ENCODE peak calls at places on chromosomes 11 and 22, in seven cellular contexts. B is NCI-H460; J is fibroblast of lung; H is NCI-H1436 treated with DMSO at 0.1 percent for 48 hours; E is stimulated activated CD4-positive, alpha-beta T cell treated with anti-CD3 and anti-CD28 coated beads, Interleukin-4, amount 100 ng/mL, for 48 hours; O is activated naive CD4-positive, alpha-beta T cell; N is prostate gland. Y is an unnamed sample.

GRCh38 chr11:60862171-60862570 is 5.2 kb upstream of the ZP1 start:
- DNase-seq in B (no peak), J (no peak), H (no peak), E (no peak), O (no peak), N (no peak), Y (no peak)

GRCh38 chr11:67501854-67502253 is 3.3 kb downstream of the PITPNM1 start:
- DNase-seq in B (no peak), J (no peak), H (no peak), E (no peak), O (no peak), N (no peak), Y (no peak)

GRCh38 chr11:44840085-44840478 is 110.6 kb downstream of the TP53I11 start:
- DNase-seq in B (no peak), J (no peak), H (no peak), E (no peak), O (no peak), N (no peak), Y (no peak)

GRCh38 chr11:104148696-104149095 is 15.3 kb downstream of the PDGFD start:
- DNase-seq in B (no peak), J (no peak), H (no peak), E (no peak), O (no peak), N (no peak), Y (no peak)

GRCh38 chr11:65431452-65432132 is 9.0 kb downstream of the NEAT1 start:
- DNase-seq in B (no peak), J (peak; percentile 43), H (no peak), E (no peak), O (no peak), N (no peak), Y (no peak)

GRCh38 chr11:119157088-119157487 is 8.2 kb downstream of the ABCG4 start:
- DNase-seq in B (no peak), J (no peak), H (no peak), E (no peak), O (no peak), N (no peak), Y (no peak)

GRCh38 chr11:63478896-63479295 is 12.1 kb downstream of the PLAAT5 start:
- DNase-seq in B (peak; percentile 55), J (peak; percentile 66), H (peak; percentile 31), E (peak; percentile 14), O (peak; percentile 11), N (peak; percentile 50), Y (no peak)

GRCh38 chr11:113274708-113275582 is 39.4 kb upstream of the TTC12 start:
- DNase-seq in B (no peak), J (no peak), H (no peak), E (no peak), O (no peak), N (no peak), Y (peak; percentile 55)

GRCh38 chr11:8604078-8604723 is 10.2 kb upstream of the STK33 start:
- DNase-seq in B (peak; percentile 86), J (peak; percentile 100), H (no peak), E (peak; percentile 27), O (no peak), N (no peak), Y (no peak)

GRCh38 chr11:61531033-61531432 is 22.5 kb downstream of the LRRC10B start:
- DNase-seq in B (no peak), J (no peak), H (no peak), E (no peak), O (no peak), N (no peak), Y (no peak)

GRCh38 chr11:116234989-116235567 is 537.7 kb downstream of the BUD13 start:
- DNase-seq in B (no peak), J (no peak), H (no peak), E (no peak), O (no peak), N (no peak), Y (no peak)

GRCh38 chr22:50684986-50685385 is 12.4 kb downstream of the SHANK3 start:
- DNase-seq in B (no peak), J (peak; percentile 39), H (no peak), E (no peak), O (no peak), N (no peak), Y (peak; percentile 84)

GRCh38 chr22:24937114-24937513 is 9.4 kb downstream of the LHFPL7 start:
- DNase-seq in B (peak; percentile 34), J (peak; percentile 7), H (no peak), E (no peak), O (no peak), N (no peak), Y (no peak)

GRCh38 chr11:57321388-57321995 is 3.3 kb downstream of the TNKS1BP1 start:
- DNase-seq in B (no peak), J (no peak), H (no peak), E (no peak), O (no peak), N (peak; percentile 40), Y (no peak)

GRCh38 chr11:130178441-130178971 is 18.9 kb downstream of the ST14 start:
- DNase-seq in B (no peak), J (no peak), H (no peak), E (no peak), O (no peak), N (no peak), Y (no peak)

GRCh38 chr22:49100316-49100715 is 727.4 kb downstream of the BRD1 start:
- DNase-seq in B (no peak), J (no peak), H (no peak), E (no peak), O (no peak), N (no peak), Y (no peak)

GRCh38 chr11:134047586-134047999 is 21.3 kb upstream of the JAM3 start:
- DNase-seq in B (no peak), J (peak; percentile 82), H (no peak), E (no peak), O (no peak), N (no peak), Y (peak; percentile 90)

GRCh38 chr11:36492724-36493304 is 17.3 kb downstream of the TRAF6 start:
- DNase-seq in B (peak; percentile 37), J (peak; percentile 43), H (no peak), E (no peak), O (no peak), N (no peak), Y (no peak)

GRCh38 chr22:30195245-30196140 is 51.1 kb downstream of the LIF start:
- DNase-seq in B (peak; percentile 51), J (peak; percentile 45), H (no peak), E (no peak), O (no peak), N (no peak), Y (no peak)

GRCh38 chr11:14029971-14030531 is 67.5 kb downstream of the SPON1 start:
- DNase-seq in B (no peak), J (peak; percentile 80), H (no peak), E (no peak), O (no peak), N (peak; percentile 79), Y (no peak)

GRCh38 chr11:94024547-94024946 is 3.4 kb downstream of the HEPHL1 start:
- DNase-seq in B (no peak), J (no peak), H (no peak), E (no peak), O (no peak), N (no peak), Y (no peak)

Y was measured in mesenteric fat pad.